ENCODE peak calls at places on chromosomes 6 and 20, in six cellular contexts. E is H1, Q is GM12878, X is K562, J is HCT116, K is HepG2. P is an unnamed sample.

GRCh38 chr6:169500688-169501087 is 201.1 kb downstream of the WDR27 start:
- DNase-seq in K (no peak), E (no peak), J (no peak), X (no peak), Q (no peak), P (no peak)

GRCh38 chr6:33250731-33251130 is 20.9 kb downstream of the VPS52 start:
- DNase-seq in X (no peak), Q (no peak), J (no peak), E (no peak), K (no peak), P (no peak)

GRCh38 chr20:33407251-33407650 is 5.9 kb upstream of the CDK5RAP1 start:
- DNase-seq in Q (no peak), X (no peak), J (no peak), E (no peak), K (no peak), P (no peak)

GRCh38 chr20:4234128-4234527 is 218.8 kb upstream of the RNF24 start:
- DNase-seq in K (no peak), X (no peak), J (no peak), Q (no peak), E (no peak), P (no peak)

GRCh38 chr6:84853901-84854300 is 89.5 kb upstream of the TBX18 start:
- DNase-seq in E (no peak), J (no peak), X (no peak), Q (no peak), K (no peak), P (no peak)

GRCh38 chr6:156880913-156881312 is 103.7 kb downstream of the ARID1B start:
- DNase-seq in K (no peak), E (no peak), Q (no peak), X (no peak), J (no peak), P (no peak)

GRCh38 chr6:3380344-3381232 is 76.3 kb downstream of the SLC22A23 start:
- DNase-seq in J (no peak), Q (no peak), E (no peak), X (no peak), K (peak; percentile 96), P (no peak)

GRCh38 chr6:84645000-84645399 is 119.4 kb downstream of the TBX18 start:
- DNase-seq in K (no peak), J (no peak), X (no peak), E (no peak), Q (no peak), P (no peak)

GRCh38 chr6:65558071-65558470 is 149.0 kb downstream of the EYS start:
- DNase-seq in Q (no peak), K (no peak), E (no peak), X (no peak), J (no peak), P (no peak)

GRCh38 chr6:56004421-56004820 is 129.0 kb upstream of the BMP5 start:
- DNase-seq in J (no peak), Q (no peak), E (no peak), X (no peak), K (no peak), P (no peak)

GRCh38 chr20:49894073-49894470 is 21.3 kb downstream of the SPATA2 start:
- DNase-seq in J (no peak), Q (peak; percentile 40), X (no peak), E (no peak), K (no peak), P (no peak)

GRCh38 chr6:136989591-136990578 is 54.9 kb downstream of the IL20RA start:
- DNase-seq in J (no peak), E (peak; percentile 51), K (no peak), X (no peak), Q (no peak), P (peak; percentile 70)

GRCh38 chr6:10837692-10837996 is 695 bp downstream of the MAK start:
- DNase-seq in K (no peak), X (peak; percentile 51), Q (no peak), J (no peak), E (no peak), P (no peak)

GRCh38 chr6:71252960-71253359 is 35.7 kb upstream of the OGFRL1 start:
- DNase-seq in Q (no peak), J (no peak), K (no peak), E (no peak), X (no peak), P (no peak)

GRCh38 chr6:32198345-32198696 is 5.9 kb upstream of the GPSM3 start:
- DNase-seq in X (no peak), Q (no peak), E (no peak), J (no peak), K (no peak), P (no peak)

GRCh38 chr20:21259346-21259745 is 43.8 kb upstream of the XRN2 start:
- DNase-seq in X (no peak), J (no peak), Q (no peak), K (no peak), E (no peak), P (no peak)

GRCh38 chr6:142934190-142934589 is 10.8 kb downstream of the HIVEP2 start:
- DNase-seq in J (no peak), E (no peak), K (no peak), Q (no peak), X (no peak), P (no peak)
- TF ChIP-seq ATF3 in J (no peak), E (no peak), K (no peak), Q (no peak), X (no peak), P (no peak)

GRCh38 chr20:17646209-17646717 is 35.8 kb downstream of the RRBP1 start:
- DNase-seq in J (no peak), E (no peak), Q (no peak), K (peak; percentile 31), X (no peak), P (no peak)

GRCh38 chr20:17648306-17648646 is 33.8 kb downstream of the RRBP1 start:
- DNase-seq in E (no peak), K (no peak), X (no peak), Q (no peak), J (no peak), P (no peak)

GRCh38 chr20:17645546-17646208 is 36.4 kb downstream of the RRBP1 start:
- DNase-seq in X (no peak), E (no peak), K (no peak), J (no peak), Q (no peak), P (no peak)

GRCh38 chr20:17647391-17648305 is 34.4 kb downstream of the RRBP1 start:
- DNase-seq in X (no peak), E (no peak), J (no peak), Q (no peak), K (no peak), P (no peak)

DNA sequence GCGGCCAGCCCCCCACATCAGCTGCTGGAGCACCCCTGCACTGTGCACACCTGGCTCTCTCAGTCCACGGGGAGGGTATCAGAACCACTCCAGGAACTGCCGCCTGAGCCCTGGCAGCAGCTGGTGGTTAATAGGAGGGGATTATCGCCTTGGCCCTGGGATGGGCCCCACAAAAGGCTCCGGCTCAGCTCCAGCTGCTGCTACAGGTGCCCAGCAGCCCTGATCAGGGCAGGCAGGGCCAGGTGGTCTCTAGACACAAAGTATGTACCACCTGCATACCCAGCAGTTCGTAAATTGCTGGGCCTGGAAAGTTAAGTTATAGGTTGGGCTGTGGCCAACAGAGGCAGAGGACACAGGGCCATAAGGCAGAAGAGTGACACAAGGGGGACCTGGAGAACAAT is 35.1 kb downstream of the RRBP1 start:
- DNase-seq in J (no peak), X (no peak), E (no peak), Q (no peak), K (no peak), P (no peak)
- TF ChIP-seq ATF3 in J (no peak), X (no peak), E (no peak), Q (no peak), K (no peak), P (no peak)

DNA sequence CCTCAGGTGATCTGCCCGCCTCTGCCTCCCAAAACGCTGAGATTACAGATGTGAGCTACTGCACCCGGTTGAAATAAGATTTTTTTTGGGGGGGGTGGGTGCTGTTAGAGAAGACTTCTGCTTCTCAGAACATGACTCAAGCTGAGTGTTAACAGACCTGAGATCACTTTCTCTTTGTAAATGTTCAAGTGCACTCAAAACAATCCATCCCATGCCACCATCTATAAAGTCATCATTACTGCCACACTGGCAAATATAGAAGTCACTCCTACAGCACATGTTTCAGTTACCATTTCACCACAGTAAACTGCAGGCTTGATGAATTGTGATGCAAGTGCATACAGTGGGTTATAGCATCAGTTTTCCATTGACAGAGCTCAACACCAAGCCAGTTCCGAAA is 9.0 kb downstream of the VPS16 start:
- DNase-seq in Q (no peak), X (no peak), E (no peak), K (no peak), J (no peak), P (no peak)
- TF ChIP-seq ATF3 in Q (no peak), X (no peak), E (no peak), K (no peak), J (no peak), P (no peak)

GRCh38 chr6:14354919-14355572 is 237.5 kb downstream of the CD83 start:
- DNase-seq in X (no peak), E (no peak), K (no peak), J (no peak), Q (no peak), P (no peak)
- TF ChIP-seq ATF3 in X (no peak), E (no peak), K (no peak), J (no peak), Q (no peak), P (no peak)

P was measured in WTC11.